ENCODE peak calls at places on chromosomes 4 and X, in five cellular contexts. Y is H1, N is prostate gland, R is stomach, L is upper lobe of left lung. X is an unnamed sample. For H3K4me1, the result is how much of the 10 kb centered on the place peaks cover.

GRCh38 chr4:130099159-130099558 is 1003.2 kb downstream of the C4orf33 start:
- DNase-seq in R (no peak), N (no peak), L (no peak), Y (no peak), X (no peak)

GRCh38 chrX:138128025-138128671 is 562.2 kb downstream of the ZIC3 start:
- DNase-seq in R (no peak), N (peak), Y (peak), L (no peak), X (no peak)

GRCh38 chr4:164768516-164768915 is 14.6 kb downstream of the SMIM31 start:
- DNase-seq in N (no peak), Y (no peak), L (no peak), R (no peak), X (no peak)

GRCh38 chr4:1233641-1234277 is 15.2 kb downstream of the CTBP1 start:
- DNase-seq in R (no peak), Y (no peak), L (no peak), N (no peak), X (no peak)

GRCh38 chr4:103171006-103171405 is 27.1 kb downstream of the CENPE start:
- DNase-seq in R (no peak), N (no peak), L (no peak), Y (no peak), X (no peak)

GRCh38 chr4:140094701-140095420 is 59.1 kb downstream of the MAML3 start:
- DNase-seq in L (peak), R (peak), N (peak), Y (peak), X (peak)

GRCh38 chr4:184762100-184762499 is 28.2 kb upstream of the CENPU start:
- DNase-seq in N (no peak), R (no peak), Y (no peak), L (no peak), X (no peak)

GRCh38 chrX:44072631-44073030 is 99.4 kb upstream of the NDP start:
- DNase-seq in N (no peak), Y (no peak), L (no peak), R (no peak), X (no peak)

GRCh38 chr4:85613901-85614300 is 139.0 kb downstream of the ARHGAP24 start:
- DNase-seq in R (no peak), N (no peak), L (no peak), Y (no peak), X (no peak)

GRCh38 chrX:22056235-22056634 is 24.1 kb downstream of the PHEX start:
- DNase-seq in Y (no peak), N (no peak), R (no peak), L (no peak), X (no peak)

GRCh38 chrX:115138040-115138439 is 51.2 kb upstream of the RBMXL3 start:
- DNase-seq in Y (no peak), R (no peak), L (no peak), N (no peak), X (no peak)

GRCh38 chr4:72366601-72367000 is 202.4 kb downstream of the ADAMTS3 start:
- DNase-seq in N (no peak), R (no peak), L (no peak), Y (no peak), X (no peak)

GRCh38 chr4:174867893-174868292 is 38.8 kb upstream of the GLRA3 start:
- DNase-seq in R (no peak), Y (no peak), N (no peak), L (no peak), X (no peak)

GRCh38 chrX:17805120-17805519 is 56.0 kb downstream of the RAI2 start:
- DNase-seq in L (no peak), R (no peak), N (no peak), Y (peak), X (no peak)
- H3K4me1 ChIP-seq in L (under half), R (under half), N (under half), Y (under half), X (under half)

GRCh38 chrX:132092439-132093065 is 35.3 kb downstream of the FRMD7 start:
- DNase-seq in N (peak), Y (peak), R (peak), L (peak), X (no peak)
- TF ChIP-seq CTCF in N (peak), Y (no peak), R (peak), L (peak), X (peak)

GRCh38 chr4:118948545-118949144 is 60.0 kb downstream of the SYNPO2 start:
- DNase-seq in Y (no peak), L (no peak), N (no peak), R (no peak), X (no peak)
- TF ChIP-seq POLR2AphosphoS5 in Y (no peak), L (no peak), N (no peak), R (no peak), X (no peak)

DNA sequence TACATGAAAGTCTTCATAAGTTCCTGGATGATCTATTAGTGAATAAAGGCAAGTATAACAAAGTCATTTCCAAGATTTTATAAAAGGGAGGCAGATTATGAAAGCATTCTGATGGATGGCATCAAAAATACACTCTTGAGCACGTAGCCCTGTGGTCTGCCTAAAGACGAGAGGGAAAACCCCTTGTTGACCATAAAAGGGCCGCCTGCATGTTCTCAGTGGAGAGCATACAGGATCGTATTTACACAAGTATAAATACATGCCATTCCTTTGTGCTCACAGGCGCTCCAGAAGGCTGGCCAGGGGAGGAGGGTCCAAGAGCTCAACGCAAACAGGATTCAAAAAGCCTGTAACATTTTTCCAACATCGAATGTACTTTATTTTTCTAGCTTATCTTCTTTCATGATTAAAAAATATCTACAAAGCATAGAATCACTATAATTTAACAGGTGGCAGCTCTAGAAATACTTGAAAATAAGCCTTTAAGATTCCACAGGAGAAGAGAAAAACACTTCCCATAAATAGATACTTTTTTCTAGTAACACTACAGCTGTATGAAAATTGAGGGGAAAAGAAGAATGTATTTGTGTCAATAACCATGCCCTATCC is 29.6 kb downstream of the PDGFC start:
- DNase-seq in N (peak), R (peak), L (peak), Y (no peak), X (no peak)
- H3K4me1 ChIP-seq in N (under half), R (half or more), L (under half), Y (under half), X (under half)

GRCh38 chr4:40550900-40551546 is 78.6 kb downstream of the RBM47 start:
- DNase-seq in L (peak), N (peak), R (peak), Y (no peak), X (no peak)
- TF ChIP-seq CTCF in L (no peak), N (peak), R (no peak), Y (no peak), X (no peak)

GRCh38 chrX:27863813-27864212 is 56.0 kb downstream of the MAGEB10 start:
- DNase-seq in R (no peak), Y (peak), N (no peak), L (no peak), X (no peak)
- TF ChIP-seq POLR2AphosphoS5 in R (no peak), Y (no peak), N (no peak), L (no peak), X (no peak)

GRCh38 chr4:123417813-123418212 is 21.2 kb downstream of the SPRY1 start:
- DNase-seq in Y (no peak), R (no peak), L (no peak), N (no peak), X (no peak)
- H3K4me1 ChIP-seq in Y (under half), R (under half), L (under half), N (under half), X (under half)

GRCh38 chrX:56978172-56978571 is 17.2 kb downstream of the SPIN3 start:
- DNase-seq in R (no peak), N (peak), Y (no peak), L (no peak), X (no peak)

GRCh38 chrX:56974408-56974807 is 20.9 kb downstream of the SPIN3 start:
- DNase-seq in Y (no peak), L (no peak), N (no peak), R (no peak), X (no peak)

GRCh38 chrX:56975611-56976010 is 19.7 kb downstream of the SPIN3 start:
- DNase-seq in N (no peak), L (no peak), Y (no peak), R (no peak), X (no peak)
- TF ChIP-seq CTCF in N (no peak), L (no peak), Y (no peak), R (no peak), X (no peak)